ENCODE peak calls at places on chromosomes 11 and 22, in seven cellular contexts. One of them, this sample, is unnamed.

GRCh38 chr11:121032546-121032945 is 8.6 kb downstream of the TBCEL start:
- DNase-seq in naive thymus-derived CD4-positive, alpha-beta T cell: no peak
- DNase-seq in CD8-positive, alpha-beta memory T cell: no peak
- DNase-seq in colonic mucosa: no peak
- DNase-seq in Peyer's patch: no peak
- DNase-seq in neural progenitor cell: no peak
- DNase-seq in ovary: no peak
- DNase-seq in this sample: no peak

GRCh38 chr11:64599698-64600211 is 8.7 kb downstream of the SLC22A12 start:
- DNase-seq in ovary: peak
- DNase-seq in Peyer's patch: no peak
- DNase-seq in colonic mucosa: no peak
- DNase-seq in neural progenitor cell: no peak
- DNase-seq in CD8-positive, alpha-beta memory T cell: no peak
- DNase-seq in naive thymus-derived CD4-positive, alpha-beta T cell: no peak
- DNase-seq in this sample: no peak

GRCh38 chr11:59197990-59198389 is 14.7 kb downstream of the MPEG1 start:
- DNase-seq in neural progenitor cell: no peak
- DNase-seq in CD8-positive, alpha-beta memory T cell: no peak
- DNase-seq in naive thymus-derived CD4-positive, alpha-beta T cell: no peak
- DNase-seq in colonic mucosa: no peak
- DNase-seq in ovary: peak
- DNase-seq in Peyer's patch: no peak
- DNase-seq in this sample: no peak

GRCh38 chr22:32674925-32675825 is 126.3 kb upstream of the TIMP3 start:
- DNase-seq in naive thymus-derived CD4-positive, alpha-beta T cell: no peak
- DNase-seq in CD8-positive, alpha-beta memory T cell: no peak
- DNase-seq in Peyer's patch: no peak
- DNase-seq in ovary: no peak
- DNase-seq in colonic mucosa: no peak
- DNase-seq in neural progenitor cell: no peak
- DNase-seq in this sample: no peak

GRCh38 chr22:36443198-36443770 is 38.2 kb downstream of the TXN2 start:
- DNase-seq in Peyer's patch: peak
- DNase-seq in colonic mucosa: no peak
- DNase-seq in CD8-positive, alpha-beta memory T cell: no peak
- DNase-seq in ovary: no peak
- DNase-seq in naive thymus-derived CD4-positive, alpha-beta T cell: no peak
- DNase-seq in neural progenitor cell: no peak
- DNase-seq in this sample: no peak

GRCh38 chr11:58524232-58525036 is 16.5 kb upstream of the OR5B21 start:
- DNase-seq in colonic mucosa: peak
- DNase-seq in Peyer's patch: peak
- DNase-seq in naive thymus-derived CD4-positive, alpha-beta T cell: no peak
- DNase-seq in CD8-positive, alpha-beta memory T cell: peak
- DNase-seq in ovary: peak
- DNase-seq in neural progenitor cell: peak
- DNase-seq in this sample: peak

GRCh38 chr11:898160-898517 is 12.5 kb downstream of the CHID1 start:
- DNase-seq in Peyer's patch: no peak
- DNase-seq in colonic mucosa: no peak
- DNase-seq in CD8-positive, alpha-beta memory T cell: no peak
- DNase-seq in neural progenitor cell: peak
- DNase-seq in naive thymus-derived CD4-positive, alpha-beta T cell: no peak
- DNase-seq in ovary: no peak
- DNase-seq in this sample: no peak

GRCh38 chr11:43555811-43556210 is 124.7 kb upstream of the HSD17B12 start:
- DNase-seq in naive thymus-derived CD4-positive, alpha-beta T cell: no peak
- DNase-seq in colonic mucosa: no peak
- DNase-seq in ovary: peak
- DNase-seq in neural progenitor cell: peak
- DNase-seq in CD8-positive, alpha-beta memory T cell: no peak
- DNase-seq in Peyer's patch: no peak
- DNase-seq in this sample: peak

GRCh38 chr11:57303280-57303989 is 21.3 kb downstream of the TNKS1BP1 start:
- DNase-seq in CD8-positive, alpha-beta memory T cell: no peak
- DNase-seq in ovary: no peak
- DNase-seq in naive thymus-derived CD4-positive, alpha-beta T cell: no peak
- DNase-seq in colonic mucosa: no peak
- DNase-seq in Peyer's patch: no peak
- DNase-seq in neural progenitor cell: no peak
- DNase-seq in this sample: no peak

GRCh38 chr11:10807629-10808552 is 835 bp downstream of the EIF4G2 start:
- DNase-seq in ovary: peak
- DNase-seq in Peyer's patch: peak
- DNase-seq in naive thymus-derived CD4-positive, alpha-beta T cell: peak
- DNase-seq in colonic mucosa: peak
- DNase-seq in neural progenitor cell: peak
- DNase-seq in CD8-positive, alpha-beta memory T cell: peak
- DNase-seq in this sample: peak

GRCh38 chr11:96222102-96222501 is 120.9 kb downstream of the MAML2 start:
- DNase-seq in neural progenitor cell: no peak
- DNase-seq in CD8-positive, alpha-beta memory T cell: no peak
- DNase-seq in naive thymus-derived CD4-positive, alpha-beta T cell: no peak
- DNase-seq in Peyer's patch: no peak
- DNase-seq in ovary: no peak
- DNase-seq in colonic mucosa: no peak
- DNase-seq in this sample: no peak

GRCh38 chr11:71171576-71171975 is 80.8 kb downstream of the SHANK2 start:
- DNase-seq in Peyer's patch: no peak
- DNase-seq in ovary: no peak
- DNase-seq in colonic mucosa: no peak
- DNase-seq in neural progenitor cell: no peak
- DNase-seq in CD8-positive, alpha-beta memory T cell: no peak
- DNase-seq in naive thymus-derived CD4-positive, alpha-beta T cell: no peak
- DNase-seq in this sample: no peak

GRCh38 chr11:12460441-12460840 is 83.1 kb downstream of the PARVA start:
- DNase-seq in neural progenitor cell: peak
- DNase-seq in CD8-positive, alpha-beta memory T cell: no peak
- DNase-seq in Peyer's patch: no peak
- DNase-seq in ovary: no peak
- DNase-seq in colonic mucosa: no peak
- DNase-seq in naive thymus-derived CD4-positive, alpha-beta T cell: no peak
- DNase-seq in this sample: no peak

GRCh38 chr11:96396637-96397036 is 6.8 kb downstream of the JRKL start:
- DNase-seq in neural progenitor cell: no peak
- DNase-seq in colonic mucosa: no peak
- DNase-seq in CD8-positive, alpha-beta memory T cell: no peak
- DNase-seq in Peyer's patch: no peak
- DNase-seq in ovary: no peak
- DNase-seq in naive thymus-derived CD4-positive, alpha-beta T cell: no peak
- DNase-seq in this sample: no peak

GRCh38 chr11:126322996-126323395 is 19.1 kb downstream of the DCPS start:
- DNase-seq in naive thymus-derived CD4-positive, alpha-beta T cell: no peak
- DNase-seq in CD8-positive, alpha-beta memory T cell: no peak
- DNase-seq in colonic mucosa: no peak
- DNase-seq in Peyer's patch: no peak
- DNase-seq in neural progenitor cell: no peak
- DNase-seq in ovary: no peak
- DNase-seq in this sample: no peak

GRCh38 chr22:44409211-44409648 is 88.8 kb downstream of the RTL6 start:
- DNase-seq in ovary: no peak
- DNase-seq in neural progenitor cell: no peak
- DNase-seq in CD8-positive, alpha-beta memory T cell: no peak
- DNase-seq in naive thymus-derived CD4-positive, alpha-beta T cell: no peak
- DNase-seq in colonic mucosa: no peak
- DNase-seq in Peyer's patch: no peak
- DNase-seq in this sample: no peak

DNA sequence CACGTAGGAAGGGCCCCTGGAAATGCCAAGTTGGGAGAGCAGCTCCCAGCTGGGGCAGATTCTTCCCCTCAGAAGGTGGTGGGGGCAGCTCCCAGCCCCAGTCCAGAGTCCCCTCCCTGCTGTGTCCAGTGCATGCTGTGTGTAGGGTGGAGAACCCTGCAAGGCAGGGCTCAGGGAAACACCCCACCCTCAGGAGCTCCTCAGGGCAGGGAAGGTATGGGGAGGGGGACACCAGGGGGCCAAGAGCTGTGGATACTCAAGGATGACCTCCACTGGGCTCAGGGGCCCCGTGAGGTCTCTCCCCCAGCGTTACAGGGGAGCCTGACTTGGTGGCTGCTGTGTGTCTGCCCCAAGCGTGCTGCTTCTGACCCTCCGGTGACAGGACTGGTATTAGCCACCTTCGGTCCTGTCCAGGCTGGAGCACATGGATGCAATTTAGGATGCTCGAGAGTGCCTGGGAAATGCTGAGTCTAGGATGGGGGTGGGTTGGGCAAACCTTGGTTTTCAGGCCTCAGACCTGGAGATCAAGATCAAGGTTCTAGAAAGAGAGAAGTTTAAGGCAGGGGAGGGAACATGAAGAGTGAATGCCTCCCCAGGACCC is 16.1 kb upstream of the CABP7 start:
- DNase-seq in colonic mucosa: no peak
- DNase-seq in ovary: no peak
- DNase-seq in neural progenitor cell: no peak
- DNase-seq in naive thymus-derived CD4-positive, alpha-beta T cell: no peak
- DNase-seq in Peyer's patch: no peak
- DNase-seq in CD8-positive, alpha-beta memory T cell: no peak
- DNase-seq in this sample: no peak
- H3K4me3 ChIP-seq in colonic mucosa: no peak
- H3K4me3 ChIP-seq in ovary: no peak
- H3K4me3 ChIP-seq in neural progenitor cell: peak
- H3K4me3 ChIP-seq in naive thymus-derived CD4-positive, alpha-beta T cell: no peak
- H3K4me3 ChIP-seq in Peyer's patch: no peak
- H3K4me3 ChIP-seq in CD8-positive, alpha-beta memory T cell: no peak
- H3K4me3 ChIP-seq in this sample: no peak

DNA sequence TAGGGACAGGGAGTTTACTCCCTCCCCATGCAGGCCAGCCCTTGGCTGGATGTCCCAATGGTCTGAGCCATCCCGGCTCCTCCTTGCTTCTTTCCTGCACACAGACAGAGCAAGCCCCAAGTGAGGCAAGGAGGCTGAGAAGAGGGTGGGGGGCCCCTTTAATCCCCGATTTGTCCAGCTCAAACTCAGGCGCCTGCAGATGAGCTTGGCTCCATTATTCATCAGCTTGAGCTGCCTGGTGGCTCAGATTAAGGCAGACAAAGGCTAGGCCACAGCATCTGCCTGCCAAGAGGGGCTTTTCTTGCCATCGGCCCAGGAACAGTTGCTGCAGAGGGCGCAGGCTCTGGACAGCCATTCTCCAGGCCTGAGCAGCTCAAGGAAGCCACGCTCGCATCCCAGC is 35.5 kb downstream of the LMO1 start:
- DNase-seq in Peyer's patch: no peak
- DNase-seq in colonic mucosa: no peak
- DNase-seq in naive thymus-derived CD4-positive, alpha-beta T cell: no peak
- DNase-seq in CD8-positive, alpha-beta memory T cell: no peak
- DNase-seq in neural progenitor cell: peak
- DNase-seq in ovary: no peak
- DNase-seq in this sample: no peak
- H3K27ac ChIP-seq in Peyer's patch: no peak
- H3K27ac ChIP-seq in colonic mucosa: no peak
- H3K27ac ChIP-seq in naive thymus-derived CD4-positive, alpha-beta T cell: no peak
- H3K27ac ChIP-seq in CD8-positive, alpha-beta memory T cell: no peak
- H3K27ac ChIP-seq in neural progenitor cell: no peak
- H3K27ac ChIP-seq in ovary: no peak
- H3K27ac ChIP-seq in this sample: no peak

GRCh38 chr11:113240790-113241189 is 73.6 kb upstream of the TTC12 start:
- DNase-seq in ovary: no peak
- DNase-seq in naive thymus-derived CD4-positive, alpha-beta T cell: no peak
- DNase-seq in neural progenitor cell: no peak
- DNase-seq in CD8-positive, alpha-beta memory T cell: no peak
- DNase-seq in Peyer's patch: no peak
- DNase-seq in colonic mucosa: no peak
- DNase-seq in this sample: no peak

GRCh38 chr11:113240389-113240788 is 74.0 kb upstream of the TTC12 start:
- DNase-seq in colonic mucosa: no peak
- DNase-seq in neural progenitor cell: no peak
- DNase-seq in Peyer's patch: no peak
- DNase-seq in naive thymus-derived CD4-positive, alpha-beta T cell: no peak
- DNase-seq in CD8-positive, alpha-beta memory T cell: no peak
- DNase-seq in ovary: no peak
- DNase-seq in this sample: no peak

GRCh38 chr11:113238721-113239120 is 75.7 kb upstream of the TTC12 start:
- DNase-seq in CD8-positive, alpha-beta memory T cell: no peak
- DNase-seq in naive thymus-derived CD4-positive, alpha-beta T cell: no peak
- DNase-seq in neural progenitor cell: no peak
- DNase-seq in Peyer's patch: no peak
- DNase-seq in colonic mucosa: no peak
- DNase-seq in ovary: no peak
- DNase-seq in this sample: no peak

GRCh38 chr11:113234888-113235287 is 79.5 kb upstream of the TTC12 start:
- DNase-seq in ovary: no peak
- DNase-seq in CD8-positive, alpha-beta memory T cell: no peak
- DNase-seq in Peyer's patch: no peak
- DNase-seq in neural progenitor cell: no peak
- DNase-seq in naive thymus-derived CD4-positive, alpha-beta T cell: no peak
- DNase-seq in colonic mucosa: no peak
- DNase-seq in this sample: no peak

DNA sequence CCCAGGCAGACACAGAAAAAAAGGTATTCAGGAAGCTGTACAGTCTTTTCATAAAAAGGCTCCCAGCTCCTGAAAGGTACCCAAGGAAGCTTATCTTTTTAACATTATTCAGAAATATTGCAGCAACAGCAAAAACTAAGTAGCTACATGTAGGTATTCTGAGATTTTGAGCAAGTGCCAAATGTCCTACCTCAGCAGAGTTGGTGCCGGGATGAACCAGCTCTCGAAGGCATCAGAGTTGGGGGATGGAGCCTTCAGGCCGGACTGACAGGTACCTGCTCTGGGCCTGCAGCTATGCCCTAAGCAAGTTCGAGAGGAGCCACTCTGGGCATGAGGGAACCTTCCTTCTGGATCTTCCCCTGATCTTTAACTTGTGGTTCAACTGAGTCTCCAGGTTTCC is 77.1 kb upstream of the TTC12 start:
- DNase-seq in Peyer's patch: no peak
- DNase-seq in ovary: no peak
- DNase-seq in neural progenitor cell: no peak
- DNase-seq in colonic mucosa: no peak
- DNase-seq in CD8-positive, alpha-beta memory T cell: no peak
- DNase-seq in naive thymus-derived CD4-positive, alpha-beta T cell: no peak
- DNase-seq in this sample: no peak
- H3K4me3 ChIP-seq in Peyer's patch: no peak
- H3K4me3 ChIP-seq in ovary: no peak
- H3K4me3 ChIP-seq in neural progenitor cell: no peak
- H3K4me3 ChIP-seq in colonic mucosa: no peak
- H3K4me3 ChIP-seq in CD8-positive, alpha-beta memory T cell: no peak
- H3K4me3 ChIP-seq in naive thymus-derived CD4-positive, alpha-beta T cell: no peak
- H3K4me3 ChIP-seq in this sample: no peak

GRCh38 chr11:116958246-116958645 is 120.8 kb upstream of the APOA1 start:
- DNase-seq in ovary: no peak
- DNase-seq in Peyer's patch: no peak
- DNase-seq in colonic mucosa: no peak
- DNase-seq in CD8-positive, alpha-beta memory T cell: no peak
- DNase-seq in neural progenitor cell: peak
- DNase-seq in naive thymus-derived CD4-positive, alpha-beta T cell: no peak
- DNase-seq in this sample: peak

GRCh38 chr11:116964269-116964668 is 126.8 kb upstream of the APOA1 start:
- DNase-seq in colonic mucosa: no peak
- DNase-seq in CD8-positive, alpha-beta memory T cell: no peak
- DNase-seq in ovary: no peak
- DNase-seq in Peyer's patch: no peak
- DNase-seq in naive thymus-derived CD4-positive, alpha-beta T cell: no peak
- DNase-seq in neural progenitor cell: no peak
- DNase-seq in this sample: no peak

GRCh38 chr11:116963813-116964212 is 126.4 kb upstream of the APOA1 start:
- DNase-seq in colonic mucosa: no peak
- DNase-seq in CD8-positive, alpha-beta memory T cell: no peak
- DNase-seq in ovary: no peak
- DNase-seq in Peyer's patch: no peak
- DNase-seq in naive thymus-derived CD4-positive, alpha-beta T cell: no peak
- DNase-seq in neural progenitor cell: no peak
- DNase-seq in this sample: no peak

GRCh38 chr11:116962108-116962507 is 124.7 kb upstream of the APOA1 start:
- DNase-seq in CD8-positive, alpha-beta memory T cell: no peak
- DNase-seq in ovary: no peak
- DNase-seq in Peyer's patch: no peak
- DNase-seq in naive thymus-derived CD4-positive, alpha-beta T cell: no peak
- DNase-seq in colonic mucosa: no peak
- DNase-seq in neural progenitor cell: no peak
- DNase-seq in this sample: no peak

GRCh38 chr11:116960916-116961315 is 123.5 kb upstream of the APOA1 start:
- DNase-seq in Peyer's patch: no peak
- DNase-seq in neural progenitor cell: peak
- DNase-seq in naive thymus-derived CD4-positive, alpha-beta T cell: no peak
- DNase-seq in CD8-positive, alpha-beta memory T cell: no peak
- DNase-seq in colonic mucosa: no peak
- DNase-seq in ovary: no peak
- DNase-seq in this sample: no peak
- H3K27ac ChIP-seq in Peyer's patch: no peak
- H3K27ac ChIP-seq in neural progenitor cell: no peak
- H3K27ac ChIP-seq in naive thymus-derived CD4-positive, alpha-beta T cell: no peak
- H3K27ac ChIP-seq in CD8-positive, alpha-beta memory T cell: no peak
- H3K27ac ChIP-seq in colonic mucosa: no peak
- H3K27ac ChIP-seq in ovary: no peak
- H3K27ac ChIP-seq in this sample: no peak